ENCODE peak calls at places on chromosomes 11 and 22, in seven cellular contexts. P is cardiac muscle cell, W is NCI-H345, H is GM13977, V is lower lobe of right lung, N is T1000, G is fibroblast of lung. F is an unnamed sample.

GRCh38 chr11:59012942-59013256 is 73.2 kb upstream of the GLYATL1B start:
- DNase-seq in N (no peak), W (no peak), P (no peak), H (no peak), V (peak; percentile 66), G (no peak), F (peak; percentile 50)

GRCh38 chr11:84019576-84020194 is 733.5 kb upstream of the CCDC90B start:
- DNase-seq in N (no peak), H (no peak), G (peak; percentile 12), W (no peak), P (no peak), V (no peak), F (no peak)

GRCh38 chr11:121389651-121390050 is 62.5 kb upstream of the SORL1 start:
- DNase-seq in W (no peak), G (no peak), H (no peak), N (no peak), V (no peak), P (peak; percentile 87), F (no peak)

GRCh38 chr11:112513936-112514716 is 253.5 kb upstream of the PLET1 start:
- DNase-seq in V (no peak), H (no peak), N (no peak), G (no peak), P (no peak), W (peak; percentile 12), F (no peak)

GRCh38 chr11:65254724-65255123 is 7.0 kb upstream of the POLA2 start:
- DNase-seq in P (no peak), N (no peak), V (no peak), H (no peak), G (no peak), W (no peak), F (no peak)

GRCh38 chr11:65279713-65280459 is 18.1 kb downstream of the POLA2 start:
- DNase-seq in G (peak; percentile 78), V (no peak), H (peak; percentile 61), N (peak; percentile 71), P (no peak), W (no peak), F (peak; percentile 88)

GRCh38 chr11:130180491-130180890 is 20.9 kb downstream of the ST14 start:
- DNase-seq in P (no peak), G (peak; percentile 36), H (no peak), V (peak; percentile 43), N (no peak), W (peak; percentile 48), F (peak; percentile 70)

GRCh38 chr11:107331728-107332127 is 125.9 kb downstream of the CWF19L2 start:
- DNase-seq in V (no peak), H (no peak), N (no peak), G (no peak), W (no peak), P (no peak), F (no peak)

GRCh38 chr11:56932572-56933235 is 56.0 kb upstream of the OR5AK2 start:
- DNase-seq in P (no peak), H (no peak), W (no peak), G (peak; percentile 1), N (peak; percentile 67), V (no peak), F (peak; percentile 57)

GRCh38 chr11:9821008-9821752 is 157.3 kb downstream of the SWAP70 start:
- DNase-seq in G (no peak), W (no peak), V (no peak), H (no peak), N (no peak), P (no peak), F (no peak)

GRCh38 chr11:103659138-103659734 is 377.2 kb upstream of the DDI1 start:
- DNase-seq in H (no peak), G (no peak), N (no peak), P (peak; percentile 16), V (no peak), W (peak; percentile 21), F (no peak)

GRCh38 chr11:80165763-80166162 is 724.9 kb upstream of the TENM4 start:
- DNase-seq in P (no peak), W (no peak), N (no peak), V (no peak), G (no peak), H (no peak), F (no peak)

GRCh38 chr22:48717883-48718817 is 1109.5 kb downstream of the BRD1 start:
- DNase-seq in P (no peak), W (no peak), V (no peak), N (no peak), G (no peak), H (no peak), F (no peak)

GRCh38 chr22:37169947-37170688 is 17.9 kb downstream of the C1QTNF6 start:
- DNase-seq in V (peak; percentile 20), N (no peak), G (no peak), W (no peak), H (no peak), P (no peak), F (no peak)

GRCh38 chr11:21364866-21365624 is 695.7 kb downstream of the NELL1 start:
- DNase-seq in W (no peak), V (no peak), P (no peak), N (no peak), G (no peak), H (no peak), F (no peak)